ENCODE peak calls at places on chromosome 2, in four cellular contexts. One of them, this sample, is unnamed.

GRCh38 chr2:172906401-172906811 is 169.2 kb upstream of the MAP3K20 start:
- DNase-seq in astrocyte of the spinal cord: no peak
- DNase-seq in amniotic stem cell: no peak
- DNase-seq in progenitor cell of endocrine pancreas: no peak
- DNase-seq in this sample: no peak

GRCh38 chr2:239344857-239345216 is 56.0 kb downstream of the HDAC4 start:
- DNase-seq in astrocyte of the spinal cord: no peak
- DNase-seq in amniotic stem cell: no peak
- DNase-seq in progenitor cell of endocrine pancreas: no peak
- DNase-seq in this sample: no peak

GRCh38 chr2:147600646-147601045 is 244.2 kb upstream of the ACVR2A start:
- DNase-seq in astrocyte of the spinal cord: no peak
- DNase-seq in amniotic stem cell: no peak
- DNase-seq in progenitor cell of endocrine pancreas: no peak
- DNase-seq in this sample: no peak

GRCh38 chr2:223751012-223751411 is 86.4 kb downstream of the AP1S3 start:
- DNase-seq in astrocyte of the spinal cord: no peak
- DNase-seq in amniotic stem cell: no peak
- DNase-seq in progenitor cell of endocrine pancreas: no peak
- DNase-seq in this sample: peak; percentile 51

GRCh38 chr2:13676269-13676668 is 956.2 kb upstream of the LRATD1 start:
- DNase-seq in astrocyte of the spinal cord: peak; percentile 84
- DNase-seq in amniotic stem cell: no peak
- DNase-seq in progenitor cell of endocrine pancreas: no peak
- DNase-seq in this sample: peak; percentile 80

GRCh38 chr2:62787381-62787780 is 81.9 kb downstream of the EHBP1 start:
- DNase-seq in astrocyte of the spinal cord: peak; percentile 46
- DNase-seq in amniotic stem cell: no peak
- DNase-seq in progenitor cell of endocrine pancreas: no peak
- DNase-seq in this sample: peak; percentile 77

GRCh38 chr2:39488450-39488849 is 51.4 kb upstream of the MAP4K3 start:
- DNase-seq in astrocyte of the spinal cord: peak; percentile 87
- DNase-seq in amniotic stem cell: no peak
- DNase-seq in progenitor cell of endocrine pancreas: no peak
- DNase-seq in this sample: peak; percentile 98

GRCh38 chr2:9473985-9474360 is 378 bp upstream of the IAH1 start:
- DNase-seq in astrocyte of the spinal cord: peak; percentile 27
- DNase-seq in amniotic stem cell: no peak
- DNase-seq in progenitor cell of endocrine pancreas: no peak
- DNase-seq in this sample: peak; percentile 48

GRCh38 chr2:177165103-177165583 is 47.5 kb upstream of the HNRNPA3 start:
- DNase-seq in astrocyte of the spinal cord: peak; percentile 64
- DNase-seq in amniotic stem cell: no peak
- DNase-seq in progenitor cell of endocrine pancreas: no peak
- DNase-seq in this sample: peak; percentile 62

GRCh38 chr2:6754412-6754811 is 111.3 kb downstream of the CMPK2 start:
- DNase-seq in astrocyte of the spinal cord: no peak
- DNase-seq in amniotic stem cell: no peak
- DNase-seq in progenitor cell of endocrine pancreas: no peak
- DNase-seq in this sample: no peak